ENCODE peak calls at places on chromosomes 2 and 18, in nine cellular contexts. J is nucleus accumbens; V is bronchial epithelial cell; U is effector memory CD8-positive, alpha-beta T cell; X is stimulated activated CD4-positive, alpha-beta T cell treated with anti-CD3 and anti-CD28 coated beads, Interleukin-2, amount 100 ng/mL, for 24 hours; A is D341Med; W is AML-193; F is GM19239; S is lung microvascular endothelial cell. C is an unnamed sample.

GRCh38 chr2:145141981-145142380 is 622.1 kb upstream of the ZEB2 start:
- DNase-seq in J (no peak), V (no peak), U (no peak), X (no peak), A (no peak), W (peak; percentile 61), F (no peak), S (no peak), C (no peak)

GRCh38 chr2:233912799-233913423 is 4.3 kb upstream of the TRPM8 start:
- DNase-seq in J (no peak), V (peak; percentile 37), U (no peak), X (peak; percentile 21), A (no peak), W (no peak), F (no peak), S (peak; percentile 36), C (no peak)

GRCh38 chr2:1854747-1855146 is 110.4 kb upstream of the PXDN start:
- DNase-seq in J (peak; percentile 46), V (no peak), U (no peak), X (no peak), A (peak; percentile 77), W (no peak), F (no peak), S (peak; percentile 48), C (no peak)

GRCh38 chr2:102294802-102295489 is 16.4 kb upstream of the IL1RL1 start:
- DNase-seq in J (no peak), V (peak; percentile 91), U (no peak), X (no peak), A (no peak), W (no peak), F (no peak), S (no peak), C (no peak)

GRCh38 chr2:207200136-207200535 is 34.4 kb upstream of the KLF7 start:
- DNase-seq in J (no peak), V (no peak), U (no peak), X (no peak), A (no peak), W (no peak), F (no peak), S (no peak), C (no peak)

GRCh38 chr2:74648009-74648443 is at the start of gene M1AP:
- DNase-seq in J (no peak), V (no peak), U (no peak), X (no peak), A (no peak), W (no peak), F (no peak), S (no peak), C (no peak)

GRCh38 chr2:114534051-114534727 is 91.7 kb downstream of the DPP10 start:
- DNase-seq in J (no peak), V (no peak), U (no peak), X (no peak), A (no peak), W (no peak), F (no peak), S (no peak), C (no peak)

GRCh38 chr2:7667260-7667757 is 750.1 kb downstream of the RNF144A start:
- DNase-seq in J (no peak), V (no peak), U (no peak), X (no peak), A (no peak), W (no peak), F (no peak), S (no peak), C (no peak)

GRCh38 chr2:224412064-224412921 is 10.4 kb upstream of the FAM124B start:
- DNase-seq in J (no peak), V (peak; percentile 61), U (no peak), X (no peak), A (no peak), W (no peak), F (no peak), S (no peak), C (no peak)

GRCh38 chr2:169528271-169528701 is 18.8 kb downstream of the KLHL41 start:
- DNase-seq in J (peak; percentile 2), V (peak; percentile 56), U (peak; percentile 77), X (peak; percentile 84), A (peak; percentile 62), W (peak; percentile 61), F (peak; percentile 32), S (peak; percentile 75), C (peak; percentile 61)

GRCh38 chr2:72770879-72771461 is 54.9 kb downstream of the EXOC6B start:
- DNase-seq in J (peak; percentile 49), V (peak; percentile 74), U (peak; percentile 65), X (peak; percentile 68), A (peak; percentile 45), W (peak; percentile 85), F (peak; percentile 16), S (peak; percentile 85), C (no peak)

GRCh38 chr2:127770973-127771735 is 39.8 kb downstream of the WDR33 start:
- DNase-seq in J (no peak), V (peak; percentile 97), U (no peak), X (no peak), A (no peak), W (no peak), F (no peak), S (peak; percentile 37), C (no peak)

GRCh38 chr2:133431289-133431688 is 137.0 kb downstream of the NCKAP5 start:
- DNase-seq in J (no peak), V (peak; percentile 86), U (no peak), X (no peak), A (no peak), W (no peak), F (no peak), S (no peak), C (no peak)

GRCh38 chr18:12884521-12885323 is 685 bp upstream of the PTPN2 start:
- DNase-seq in J (no peak), V (peak; percentile 21), U (no peak), X (no peak), A (no peak), W (peak; percentile 19), F (no peak), S (peak; percentile 23), C (no peak)

GRCh38 chr2:145431181-145431951 is 911.4 kb upstream of the ZEB2 start:
- DNase-seq in J (no peak), V (peak; percentile 42), U (no peak), X (no peak), A (peak; percentile 32), W (no peak), F (no peak), S (peak; percentile 26), C (no peak)

GRCh38 chr2:214574077-214574775 is 163.4 kb downstream of the VWC2L start:
- DNase-seq in J (no peak), V (no peak), U (no peak), X (no peak), A (no peak), W (no peak), F (no peak), S (no peak), C (no peak)

GRCh38 chr2:42336361-42336965 is 24.6 kb downstream of the COX7A2L start:
- DNase-seq in J (no peak), V (no peak), U (no peak), X (no peak), A (no peak), W (no peak), F (no peak), S (no peak), C (no peak)